ENCODE peak calls at places on chromosomes 2 and 18, in seven cellular contexts. U, B, T, M, S, F and E are unnamed samples.

GRCh38 chr2:189763908-189764661 is 1.5 kb upstream of the OSGEPL1 start:
- DNase-seq in B (no peak), F (no peak), M (no peak), T (no peak), S (peak; percentile 7), U (no peak), E (no peak)

GRCh38 chr2:157150747-157151146 is 106.8 kb upstream of the GALNT5 start:
- DNase-seq in M (no peak), F (no peak), T (no peak), U (no peak), B (no peak), S (no peak), E (no peak)

GRCh38 chr2:227796044-227796780 is 17.4 kb upstream of the CCL20 start:
- DNase-seq in S (no peak), U (no peak), F (no peak), M (no peak), B (no peak), T (no peak), E (no peak)

GRCh38 chr2:240857039-240858008 is 11.3 kb upstream of the AGXT start:
- DNase-seq in T (no peak), U (no peak), S (no peak), B (no peak), M (no peak), F (peak; percentile 50), E (no peak)

GRCh38 chr2:169997140-169997887 is 170.1 kb downstream of the UBR3 start:
- DNase-seq in U (no peak), B (no peak), M (no peak), S (peak; percentile 17), F (no peak), T (no peak), E (no peak)

GRCh38 chr2:196712867-196713266 is 73.4 kb downstream of the CCDC150 start:
- DNase-seq in U (no peak), M (no peak), B (no peak), F (no peak), S (no peak), T (no peak), E (no peak)

GRCh38 chr2:62785216-62785615 is 79.7 kb downstream of the EHBP1 start:
- DNase-seq in S (no peak), T (no peak), F (no peak), U (no peak), M (no peak), B (no peak), E (no peak)

GRCh38 chr2:105396254-105397024 is 2.4 kb downstream of the FHL2 start:
- DNase-seq in T (no peak), S (no peak), F (peak; percentile 73), B (no peak), M (peak; percentile 75), U (no peak), E (no peak)

GRCh38 chr2:166647935-166648334 is 153.9 kb upstream of the SCN7A start:
- DNase-seq in F (no peak), B (no peak), T (no peak), S (no peak), U (no peak), M (no peak), E (no peak)

GRCh38 chr2:170848587-170848986 is 31.9 kb downstream of the GAD1 start:
- DNase-seq in T (no peak), S (no peak), U (no peak), M (peak; percentile 35), B (no peak), F (peak; percentile 29), E (no peak)

GRCh38 chr2:218031771-218032257 is 29.0 kb upstream of the TNS1 start:
- DNase-seq in U (no peak), M (no peak), F (no peak), T (no peak), B (no peak), S (no peak), E (no peak)

GRCh38 chr18:67742954-67743353 is 226.4 kb upstream of the DSEL start:
- DNase-seq in U (no peak), B (no peak), S (no peak), F (no peak), T (no peak), M (no peak), E (no peak)

GRCh38 chr18:77063256-77063655 is 69.3 kb downstream of the MBP start:
- DNase-seq in T (no peak), U (no peak), B (peak; percentile 72), F (no peak), M (no peak), S (peak; percentile 35), E (no peak)

GRCh38 chr2:8298783-8299182 is 383.1 kb upstream of the ID2 start:
- DNase-seq in F (no peak), S (no peak), M (no peak), U (no peak), T (no peak), B (no peak), E (peak; percentile 63)

GRCh38 chr2:222024934-222025890 is 273.6 kb downstream of the PAX3 start:
- DNase-seq in S (peak; percentile 84), B (no peak), M (peak; percentile 41), U (peak; percentile 43), T (no peak), F (peak; percentile 85), E (peak; percentile 28)

GRCh38 chr2:121345887-121346286 is 60.9 kb upstream of the TFCP2L1 start:
- DNase-seq in S (no peak), T (no peak), B (no peak), F (no peak), U (no peak), M (no peak), E (peak; percentile 20)

GRCh38 chr2:10914272-10914693 is 2.5 kb downstream of the KCNF1 start:
- DNase-seq in S (peak; percentile 86), T (no peak), U (no peak), M (no peak), F (peak; percentile 84), B (no peak), E (no peak)

GRCh38 chr2:9907402-9907801 is 44.1 kb upstream of the GRHL1 start:
- DNase-seq in T (no peak), U (no peak), M (no peak), B (no peak), F (no peak), S (no peak), E (no peak)

GRCh38 chr2:118098307-118098706 is 10.0 kb downstream of the INSIG2 start:
- DNase-seq in B (no peak), S (no peak), T (no peak), F (no peak), M (no peak), U (no peak), E (no peak)

GRCh38 chr2:54899576-54900200 is 150.6 kb downstream of the RTN4 start:
- DNase-seq in U (no peak), M (peak; percentile 58), F (peak; percentile 30), B (peak; percentile 25), S (peak; percentile 33), T (no peak), E (peak; percentile 70)

GRCh38 chr18:49848115-49848514 is 34.8 kb upstream of the ACAA2 start:
- DNase-seq in T (no peak), M (no peak), F (no peak), U (no peak), S (no peak), B (no peak), E (no peak)

GRCh38 chr18:9808530-9809241 is 77.1 kb upstream of the TXNDC2 start:
- DNase-seq in U (no peak), F (peak; percentile 87), T (no peak), B (no peak), S (peak; percentile 93), M (no peak), E (peak; percentile 66)

GRCh38 chr2:48209214-48209885 is 303.1 kb upstream of the FBXO11 start:
- DNase-seq in B (no peak), M (peak; percentile 12), F (peak; percentile 16), S (no peak), T (no peak), U (no peak), E (no peak)

GRCh38 chr2:39501412-39501811 is 64.3 kb upstream of the MAP4K3 start:
- DNase-seq in U (no peak), T (no peak), B (no peak), S (no peak), M (no peak), F (no peak), E (no peak)

GRCh38 chr2:236642584-236643291 is 73.1 kb downstream of the ACKR3 start:
- DNase-seq in F (peak; percentile 87), U (no peak), B (no peak), S (peak; percentile 54), T (no peak), M (peak; percentile 86), E (no peak)

GRCh38 chr2:28342081-28342967 is 50.3 kb upstream of the FOSL2 start:
- DNase-seq in M (peak; percentile 61), T (peak; percentile 36), B (no peak), U (no peak), S (no peak), F (no peak), E (no peak)

GRCh38 chr2:216572582-216573578 is 60.3 kb upstream of the IGFBP2 start:
- DNase-seq in F (no peak), M (no peak), S (no peak), B (no peak), T (no peak), U (no peak), E (no peak)

GRCh38 chr18:11946756-11947155 is 34.6 kb upstream of the IMPA2 start:
- DNase-seq in S (peak; percentile 22), M (no peak), F (peak; percentile 57), U (no peak), B (no peak), T (no peak), E (no peak)

GRCh38 chr2:226845717-226846116 is 9.9 kb downstream of the RHBDD1 start:
- DNase-seq in T (no peak), B (no peak), F (no peak), S (no peak), M (no peak), U (no peak), E (no peak)

GRCh38 chr2:11775384-11775783 is 29.0 kb downstream of the LPIN1 start:
- DNase-seq in M (no peak), F (no peak), S (no peak), U (no peak), T (no peak), B (peak; percentile 60), E (no peak)

GRCh38 chr2:144990661-144991060 is 470.7 kb upstream of the ZEB2 start:
- DNase-seq in T (no peak), F (no peak), M (no peak), B (no peak), S (peak; percentile 23), U (no peak), E (peak; percentile 82)

GRCh38 chr18:2108581-2108980 is 462.7 kb downstream of the METTL4 start:
- DNase-seq in U (no peak), M (no peak), T (no peak), F (peak; percentile 84), S (no peak), B (no peak), E (no peak)

GRCh38 chr2:53740170-53740569 is 27.4 kb upstream of the CHAC2 start:
- DNase-seq in B (no peak), F (peak; percentile 42), U (peak; percentile 7), T (no peak), S (peak; percentile 27), M (peak; percentile 15), E (peak; percentile 40)

GRCh38 chr18:10798727-10799435 is 273.1 kb downstream of the NAPG start:
- DNase-seq in B (no peak), F (no peak), S (peak; percentile 18), U (no peak), M (peak; percentile 49), T (no peak), E (no peak)

GRCh38 chr2:189204322-189204941 is 24.9 kb upstream of the COL5A2 start:
- DNase-seq in M (peak; percentile 29), T (no peak), U (no peak), B (no peak), F (no peak), S (no peak), E (no peak)

GRCh38 chr2:3636586-3637310 is 21.3 kb upstream of the ALLC start:
- DNase-seq in U (no peak), T (no peak), B (no peak), F (no peak), M (no peak), S (no peak), E (no peak)

GRCh38 chr2:64945973-64946736 is 43.0 kb upstream of the SLC1A4 start:
- DNase-seq in F (no peak), B (peak; percentile 46), T (no peak), U (no peak), M (no peak), S (no peak), E (no peak)

GRCh38 chr2:208354964-208355381 is 51.6 kb upstream of the PTH2R start:
- DNase-seq in F (no peak), U (no peak), B (no peak), T (no peak), S (no peak), M (no peak), E (no peak)